ENCODE peak calls at places on chromosomes 2 and 18, in six cellular contexts. W is HAP-1; N is activated gamma-delta T cell treated with anti-CD3 and anti-CD28 coated beads, Interleukin-2, amount 50 U/mL, for 16 hours; K is NCI-H1092 treated with DMSO at 0.1 percent for 48 hours; L is HT1080; V is EL. O is an unnamed sample.

GRCh38 chr2:236454076-236454475 is 115.5 kb upstream of the ACKR3 start:
- DNase-seq in W (no peak), N (no peak), K (no peak), L (no peak), V (no peak), O (no peak)

GRCh38 chr18:44716697-44717163 is 36.0 kb downstream of the SETBP1 start:
- DNase-seq in W (no peak), N (no peak), K (no peak), L (peak), V (no peak), O (no peak)

GRCh38 chr2:114754907-114755563 is 312.6 kb downstream of the DPP10 start:
- DNase-seq in W (no peak), N (no peak), K (peak), L (no peak), V (no peak), O (no peak)

GRCh38 chr2:201517094-201517493 is 65.6 kb downstream of the STRADB start:
- DNase-seq in W (no peak), N (no peak), K (no peak), L (peak), V (peak), O (no peak)

GRCh38 chr2:174337337-174338154 is 2.8 kb downstream of the SP9 start:
- DNase-seq in W (peak), N (no peak), K (no peak), L (no peak), V (peak), O (no peak)

GRCh38 chr2:240791821-240792657 is 28.0 kb downstream of the KIF1A start:
- DNase-seq in W (no peak), N (no peak), K (no peak), L (no peak), V (no peak), O (no peak)

GRCh38 chr18:57819671-57820460 is 16.8 kb upstream of the ATP8B1 start:
- DNase-seq in W (no peak), N (no peak), K (peak), L (peak), V (peak), O (peak)

GRCh38 chr2:30204281-30204680 is 27.1 kb upstream of the LBH start:
- DNase-seq in W (no peak), N (no peak), K (no peak), L (no peak), V (no peak), O (no peak)

GRCh38 chr2:82790277-82791021 is 1668.6 kb downstream of the SUCLG1 start:
- DNase-seq in W (no peak), N (no peak), K (peak), L (peak), V (peak), O (peak)

GRCh38 chr2:240337028-240337427 is 98.4 kb upstream of the GPC1 start:
- DNase-seq in W (no peak), N (no peak), K (no peak), L (no peak), V (no peak), O (no peak)

GRCh38 chr18:55794288-55795052 is 206.5 kb upstream of the TCF4 start:
- DNase-seq in W (no peak), N (no peak), K (no peak), L (no peak), V (no peak), O (peak)

GRCh38 chr2:25757906-25758305 is 84.5 kb upstream of the DTNB start:
- DNase-seq in W (no peak), N (no peak), K (no peak), L (no peak), V (no peak), O (no peak)

GRCh38 chr2:226227341-226227740 is 572.3 kb downstream of the IRS1 start:
- DNase-seq in W (no peak), N (no peak), K (no peak), L (no peak), V (peak), O (no peak)

GRCh38 chr2:170255971-170256370 is 78.0 kb downstream of the MYO3B start:
- DNase-seq in W (no peak), N (no peak), K (no peak), L (peak), V (peak), O (no peak)

GRCh38 chr2:127874378-127875271 is 11.1 kb downstream of the AMMECR1L start:
- DNase-seq in W (no peak), N (no peak), K (no peak), L (no peak), V (no peak), O (no peak)

GRCh38 chr18:61209802-61210201 is 123.4 kb upstream of the CDH20 start:
- DNase-seq in W (no peak), N (no peak), K (no peak), L (no peak), V (no peak), O (no peak)

GRCh38 chr2:164843346-164843841 is 1.8 kb upstream of the COBLL1 start:
- DNase-seq in W (peak), N (no peak), K (peak), L (no peak), V (peak), O (no peak)

GRCh38 chr2:239937866-239938640 is 87.1 kb downstream of the NDUFA10 start:
- DNase-seq in W (no peak), N (no peak), K (no peak), L (no peak), V (no peak), O (no peak)

GRCh38 chr2:219308142-219309093 is 783 bp downstream of the PTPRN start:
- DNase-seq in W (peak), N (peak), K (peak), L (peak), V (peak), O (peak)

GRCh38 chr18:41532344-41533086 is 422.5 kb upstream of the PIK3C3 start:
- DNase-seq in W (peak), N (no peak), K (no peak), L (peak), V (no peak), O (peak)

GRCh38 chr2:108444941-108445840 is 3.8 kb upstream of the GCC2 start:
- DNase-seq in W (peak), N (no peak), K (no peak), L (peak), V (peak), O (no peak)

O was measured in H4.